ENCODE peak calls at places on chromosomes 1 and 21, in five cellular contexts. G is aorta, C is A673, B is gastrocnemius medialis, M is upper lobe of right lung. W is an unnamed sample. For H3K4me1, the result is how much of the 10 kb centered on the place peaks cover.

GRCh38 chr1:189775343-189775742 is 702.3 kb downstream of the BRINP3 start:
- DNase-seq in G (no peak), C (peak), B (no peak), M (no peak), W (no peak)

GRCh38 chr1:201468501-201468843 is 516 bp downstream of the PHLDA3 start:
- DNase-seq in G (no peak), C (peak), B (no peak), M (peak), W (peak)

GRCh38 chr1:240128361-240128760 is 36.7 kb downstream of the FMN2 start:
- DNase-seq in G (no peak), C (no peak), B (no peak), M (no peak), W (no peak)

GRCh38 chr1:231355171-231355570 is 17.1 kb downstream of the SPRTN start:
- DNase-seq in G (no peak), C (no peak), B (no peak), M (no peak), W (no peak)

GRCh38 chr1:97143236-97143882 is 421.8 kb downstream of the PTBP2 start:
- DNase-seq in G (no peak), C (no peak), B (no peak), M (no peak), W (no peak)

GRCh38 chr1:81505831-81506230 is 294.9 kb upstream of the ADGRL2 start:
- DNase-seq in G (no peak), C (no peak), B (no peak), M (no peak), W (no peak)

GRCh38 chr1:205582471-205583291 is 49.1 kb downstream of the ELK4 start:
- DNase-seq in G (peak), C (peak), B (no peak), M (peak), W (no peak)

GRCh38 chr1:149844096-149844495 is 55.3 kb upstream of the BOLA1 start:
- DNase-seq in G (no peak), C (peak), B (no peak), M (no peak), W (no peak)

GRCh38 chr1:19070197-19070651 is 113.7 kb upstream of the IFFO2 start:
- DNase-seq in G (no peak), C (no peak), B (peak), M (peak), W (no peak)

GRCh38 chr1:65792671-65793358 is at the start of gene PDE4B:
- DNase-seq in G (peak), C (peak), B (no peak), M (peak), W (peak)

GRCh38 chr1:121546830-121547680 is 362.3 kb downstream of the SRGAP2C start:
- DNase-seq in G (no peak), C (no peak), B (no peak), M (no peak), W (no peak)

GRCh38 chr1:36367798-36368197 is 17.9 kb downstream of the STK40 start:
- DNase-seq in G (no peak), C (no peak), B (no peak), M (no peak), W (no peak)

GRCh38 chr1:17572264-17572985 is 32.9 kb downstream of the ARHGEF10L start:
- DNase-seq in G (no peak), C (no peak), B (no peak), M (no peak), W (no peak)

GRCh38 chr1:233998926-233999325 is 94.5 kb downstream of the SLC35F3 start:
- DNase-seq in G (no peak), C (peak), B (no peak), M (no peak), W (no peak)

GRCh38 chr1:228647523-228648444 is 87.5 kb upstream of the RHOU start:
- DNase-seq in G (peak), C (peak), B (no peak), M (peak), W (no peak)

GRCh38 chr1:154749078-154749760 is 120.9 kb downstream of the KCNN3 start:
- DNase-seq in G (no peak), C (peak), B (no peak), M (no peak), W (no peak)

GRCh38 chr1:53400761-53401379 is 58.3 kb upstream of the DMRTB1 start:
- DNase-seq in G (no peak), C (no peak), B (no peak), M (no peak), W (no peak)

GRCh38 chr21:43758132-43758619 is 17.9 kb downstream of the CSTB start:
- DNase-seq in G (no peak), C (no peak), B (peak), M (no peak), W (peak)

GRCh38 chr1:118989878-118990378 is 1.8 kb upstream of the TBX15 start:
- DNase-seq in G (no peak), C (no peak), B (no peak), M (no peak), W (no peak)

GRCh38 chr21:27419153-27419552 is 452.3 kb upstream of the ADAMTS5 start:
- DNase-seq in G (no peak), C (no peak), B (no peak), M (no peak), W (no peak)

GRCh38 chr21:26965567-26966359 is 1.1 kb downstream of the ADAMTS5 start:
- DNase-seq in G (peak), C (no peak), B (peak), M (peak), W (peak)

GRCh38 chr1:171212607-171213347 is 27.7 kb downstream of the FMO2 start:
- DNase-seq in G (no peak), C (no peak), B (no peak), M (no peak), W (no peak)

GRCh38 chr1:173669491-173669941 is at the start of gene ANKRD45:
- DNase-seq in G (peak), C (peak), B (no peak), M (peak), W (no peak)

GRCh38 chr1:83976920-83977319 is 22.0 kb downstream of the TTLL7 start:
- DNase-seq in G (no peak), C (no peak), B (no peak), M (no peak), W (no peak)

GRCh38 chr1:85579619-85580018 is 942 bp upstream of the CCN1 start:
- DNase-seq in G (peak), C (no peak), B (no peak), M (no peak), W (no peak)

DNA sequence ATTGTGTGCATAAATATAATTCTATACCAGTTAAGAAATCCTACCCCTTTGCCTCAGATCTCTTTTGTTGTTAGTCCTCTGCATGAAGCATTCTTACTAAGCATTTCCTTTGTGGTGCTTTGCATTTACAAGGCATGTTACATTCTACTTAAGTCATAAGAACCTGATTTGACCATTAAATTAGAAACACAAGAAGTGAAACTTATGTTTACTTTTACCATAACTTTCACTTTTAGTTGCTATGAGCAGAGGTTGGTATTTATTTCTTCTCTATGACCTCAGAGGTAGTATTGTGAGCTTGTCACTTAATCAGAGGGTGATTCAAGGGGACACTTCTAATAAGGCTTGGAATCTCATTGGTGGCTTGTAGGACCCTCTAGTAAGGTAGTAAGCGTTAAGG is 9.0 kb downstream of the FAM20B start:
- DNase-seq in G (no peak), C (no peak), B (no peak), M (no peak), W (no peak)
- H3K4me1 ChIP-seq in G (under half), C (under half), B (half or more), M (under half), W (half or more)

GRCh38 chr1:110636149-110636935 is 30.2 kb upstream of the KCNA2 start:
- DNase-seq in G (no peak), C (no peak), B (no peak), M (no peak), W (no peak)
- H3K4me1 ChIP-seq in G (under half), C (under half), B (under half), M (under half), W (under half)

DNA sequence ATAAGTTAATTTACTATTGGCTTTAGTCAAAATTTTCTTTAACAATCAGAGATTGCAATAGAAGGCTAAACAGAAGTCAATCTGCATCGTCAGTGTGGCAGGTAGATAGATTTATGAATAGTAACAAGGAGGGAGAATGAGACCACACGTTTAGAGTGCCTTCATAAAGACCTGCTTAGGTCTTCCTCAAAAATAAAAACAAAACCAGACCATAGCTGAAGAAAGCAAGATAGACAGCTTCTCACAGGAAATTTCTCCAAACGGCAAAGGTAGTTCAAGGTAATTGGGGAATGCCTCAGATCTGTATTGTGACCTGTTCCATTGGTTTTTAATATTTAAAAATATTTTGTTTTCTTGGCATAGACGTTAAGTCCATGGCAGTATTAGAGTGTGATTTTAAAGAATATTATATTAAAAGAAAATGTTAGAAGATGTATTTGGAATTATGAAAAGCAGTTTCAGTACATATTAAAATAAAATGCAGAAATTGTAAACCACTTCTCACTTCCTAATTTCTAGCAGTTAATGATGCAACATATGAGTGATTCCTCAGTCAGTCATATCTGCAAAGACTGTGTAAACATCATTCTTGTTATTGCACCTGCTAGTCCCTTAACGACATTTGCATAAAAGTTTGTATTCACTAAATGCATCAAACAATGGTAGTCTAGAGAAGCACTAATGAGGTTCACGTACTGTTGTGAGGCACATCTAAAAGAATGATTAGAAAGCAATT is 278.0 kb downstream of the HLX start:
- DNase-seq in G (no peak), C (no peak), B (no peak), M (no peak), W (no peak)
- H3K4me1 ChIP-seq in G (under half), C (under half), B (under half), M (under half), W (under half)

DNA sequence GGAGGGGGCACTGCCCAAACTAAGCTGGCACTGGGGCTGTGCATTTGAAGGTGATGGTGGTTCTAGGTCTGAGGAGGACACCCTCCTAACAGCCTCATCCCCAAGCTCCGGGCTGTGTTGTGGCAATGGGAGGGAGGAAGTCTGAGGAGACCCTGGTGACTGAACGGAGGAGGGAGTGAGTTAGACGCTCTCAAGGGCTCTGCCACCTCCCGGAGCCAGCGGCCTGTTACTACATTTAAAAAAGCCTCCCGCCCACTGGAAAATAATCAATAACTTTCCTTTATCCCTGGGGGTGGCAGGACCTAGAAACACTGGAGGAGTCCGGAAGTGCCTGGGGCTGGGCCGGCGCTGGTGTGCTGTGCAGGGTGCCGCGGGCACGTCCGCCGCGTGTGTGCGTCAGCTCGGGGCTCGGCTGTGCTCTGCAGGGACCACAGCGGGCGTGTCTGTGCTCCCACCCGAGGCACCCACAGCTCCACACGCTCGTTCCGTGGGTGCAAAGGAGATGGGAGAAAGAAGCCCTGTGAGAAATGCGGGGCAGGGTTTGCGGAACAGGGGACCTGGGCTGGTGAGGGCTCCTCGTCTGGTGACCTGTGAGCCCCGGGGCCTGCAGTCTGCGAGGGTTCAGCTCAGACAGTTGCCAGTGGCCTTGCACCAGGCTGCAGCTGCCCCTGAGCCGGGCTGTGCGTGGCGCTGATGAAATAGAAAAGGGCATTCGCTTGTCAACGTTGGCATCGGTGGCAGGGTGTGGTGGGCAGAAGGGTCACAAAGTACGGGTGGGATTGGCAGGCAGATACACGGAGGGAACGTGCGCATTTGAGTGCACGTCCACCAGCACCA is 5.3 kb downstream of the SAMD11 start:
- DNase-seq in G (no peak), C (peak), B (no peak), M (no peak), W (no peak)
- H3K4me1 ChIP-seq in G (under half), C (under half), B (under half), M (under half), W (under half)

GRCh38 chr1:27004471-27005165 is 8.0 kb downstream of the TENT5B start:
- DNase-seq in G (no peak), C (no peak), B (no peak), M (peak), W (no peak)
- H3K4me1 ChIP-seq in G (under half), C (under half), B (under half), M (half or more), W (under half)

DNA sequence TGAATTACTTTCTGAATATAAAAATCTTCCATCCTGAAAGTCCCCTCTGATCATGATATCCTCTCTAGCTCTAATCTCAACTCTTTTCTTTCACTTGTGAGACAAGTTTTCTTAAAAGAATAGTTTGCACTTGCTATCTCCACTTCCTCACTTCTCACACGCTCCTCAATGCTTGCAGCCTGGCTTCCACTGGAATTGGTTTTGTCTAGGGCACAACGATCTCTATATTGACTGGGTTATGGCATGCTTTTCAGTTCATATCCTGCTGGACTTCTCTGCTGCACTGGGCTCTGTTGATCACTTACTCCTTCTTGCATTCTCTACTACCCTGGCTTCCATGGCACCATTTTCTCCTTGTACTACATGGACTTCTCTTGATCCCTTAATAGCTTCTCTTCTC is 474 bp downstream of the FCRLA start:
- DNase-seq in G (no peak), C (no peak), B (no peak), M (no peak), W (no peak)
- H3K4me1 ChIP-seq in G (under half), C (under half), B (under half), M (under half), W (under half)

GRCh38 chr1:230191839-230192238 is 124.8 kb downstream of the GALNT2 start:
- DNase-seq in G (no peak), C (no peak), B (peak), M (no peak), W (no peak)
- H3K4me1 ChIP-seq in G (under half), C (under half), B (half or more), M (under half), W (under half)

W was measured in psoas muscle.